ENCODE peak calls at places on chromosomes 4 and X, in seven cellular contexts. Q is bronchial epithelial cell, X is BJ, G is fibroblast of pulmonary artery, V is H7, Z is upper lobe of right lung, C is pancreas. N is an unnamed sample.

GRCh38 chrX:44245730-44246129 is 97.7 kb downstream of the EFHC2 start:
- DNase-seq in C (no peak), G (no peak), Q (no peak), X (no peak), Z (no peak), V (no peak), N (no peak)

GRCh38 chrX:920234-920799 is 289.7 kb downstream of the SHOX start:
- DNase-seq in X (peak), Z (no peak), C (no peak), G (no peak), V (no peak), Q (no peak), N (no peak)

GRCh38 chr4:176569301-176569700 is 223.4 kb downstream of the VEGFC start:
- DNase-seq in C (no peak), G (peak), Q (no peak), Z (no peak), X (no peak), V (no peak), N (no peak)

GRCh38 chr4:94488667-94489066 is 36.9 kb downstream of the PDLIM5 start:
- DNase-seq in Z (no peak), X (peak), V (no peak), G (no peak), Q (peak), C (no peak), N (no peak)

GRCh38 chr4:148030486-148030885 is 298.6 kb downstream of the ARHGAP10 start:
- DNase-seq in G (peak), X (peak), V (no peak), C (no peak), Q (peak), Z (no peak), N (no peak)

GRCh38 chr4:143407475-143407874 is 70.8 kb downstream of the GAB1 start:
- DNase-seq in Q (no peak), V (no peak), Z (no peak), X (no peak), G (no peak), C (no peak), N (no peak)

GRCh38 chr4:102610007-102610406 is 108.8 kb downstream of the NFKB1 start:
- DNase-seq in X (no peak), Q (no peak), C (no peak), Z (no peak), G (peak), V (no peak), N (no peak)

GRCh38 chr4:118557298-118557851 is 127.8 kb upstream of the METTL14 start:
- DNase-seq in G (peak), C (no peak), X (peak), V (peak), Z (no peak), Q (peak), N (no peak)

GRCh38 chr4:76546282-76547166 is 111.5 kb downstream of the SHROOM3 start:
- DNase-seq in C (no peak), X (peak), G (peak), V (no peak), Q (peak), Z (no peak), N (peak)

GRCh38 chr4:2977116-2978097 is 14.0 kb downstream of the GRK4 start:
- DNase-seq in X (no peak), Q (peak), G (peak), V (no peak), C (no peak), Z (no peak), N (no peak)

GRCh38 chr4:26466871-26467270 is 23.4 kb downstream of the CCKAR start:
- DNase-seq in Z (no peak), X (no peak), C (no peak), G (no peak), Q (no peak), V (no peak), N (no peak)

GRCh38 chr4:148017801-148018200 is 285.9 kb downstream of the ARHGAP10 start:
- DNase-seq in X (no peak), C (no peak), V (no peak), Q (no peak), G (peak), Z (no peak), N (no peak)

GRCh38 chr4:98614655-98615054 is 43.8 kb downstream of the TSPAN5 start:
- DNase-seq in C (no peak), V (no peak), Q (no peak), X (no peak), G (no peak), Z (no peak), N (no peak)

GRCh38 chr4:53579826-53580225 is 11.5 kb downstream of the LNX1 start:
- DNase-seq in Z (no peak), V (no peak), C (no peak), G (no peak), X (no peak), Q (no peak), N (no peak)

DNA sequence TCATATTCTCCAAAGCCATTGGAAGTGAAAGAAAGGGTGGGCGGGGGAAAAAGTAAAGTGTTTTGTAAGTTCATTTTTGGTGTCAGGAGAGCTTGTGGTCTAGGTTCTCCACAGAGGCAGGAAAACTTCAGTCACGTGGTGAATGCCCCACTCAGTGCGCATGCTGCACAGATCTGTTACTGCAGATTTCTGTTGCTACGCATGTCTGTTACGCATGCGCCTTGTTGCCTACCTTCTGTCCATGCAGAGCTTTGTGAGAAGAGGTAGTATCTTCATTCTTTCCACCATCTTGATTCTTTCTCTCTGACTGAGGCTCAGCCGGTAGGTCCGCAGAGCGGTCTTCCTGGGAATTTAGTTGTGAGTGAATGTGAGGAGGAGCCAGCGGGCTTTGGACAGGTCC is 15.1 kb upstream of the PAGE3 start:
- DNase-seq in G (no peak), Z (no peak), C (no peak), V (no peak), X (no peak), Q (no peak), N (no peak)
- H3K4me3 ChIP-seq in G (no peak), Z (no peak), C (no peak), V (no peak), X (no peak), Q (no peak), N (no peak)

GRCh38 chr4:48212165-48212564 is 57.5 kb downstream of the TEC start:
- DNase-seq in C (no peak), Q (no peak), Z (no peak), G (no peak), V (no peak), X (no peak), N (no peak)
- H3K4me3 ChIP-seq in C (no peak), Q (no peak), Z (no peak), G (no peak), V (no peak), X (no peak), N (no peak)

GRCh38 chr4:56531149-56531770 is 25.7 kb downstream of the ARL9 start:
- DNase-seq in C (no peak), Z (no peak), Q (no peak), X (no peak), G (no peak), V (no peak), N (no peak)
- H3K4me3 ChIP-seq in C (peak), Z (peak), Q (peak), X (peak), G (peak), V (peak), N (peak)

DNA sequence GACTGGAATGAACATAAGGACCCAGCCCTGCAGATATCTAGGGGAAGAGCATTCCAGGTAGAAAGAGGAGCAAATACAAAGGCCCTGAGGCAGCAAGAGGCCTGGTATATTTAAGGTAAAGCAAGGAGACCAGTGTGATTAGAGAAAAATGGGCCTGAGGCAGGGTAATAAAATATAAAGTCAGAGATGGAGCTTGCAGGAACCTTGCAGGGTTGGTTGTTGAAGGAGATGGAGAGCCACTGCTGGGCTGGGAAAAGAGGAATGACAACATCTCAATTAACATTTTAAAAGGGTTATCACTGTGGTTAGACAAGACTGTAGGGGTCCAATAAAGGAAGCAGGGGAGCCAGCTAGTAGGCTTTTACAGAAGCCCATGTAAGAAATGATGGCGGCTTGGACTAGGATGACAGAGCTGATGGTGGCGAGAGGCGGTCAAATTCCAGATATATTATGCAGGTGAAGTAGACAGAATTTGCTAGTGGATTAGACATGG is 205.5 kb upstream of the MBNL3 start:
- DNase-seq in V (no peak), X (no peak), C (no peak), Q (no peak), G (no peak), Z (no peak), N (no peak)
- H3K4me3 ChIP-seq in V (no peak), X (no peak), C (no peak), Q (no peak), G (no peak), Z (no peak), N (no peak)

DNA sequence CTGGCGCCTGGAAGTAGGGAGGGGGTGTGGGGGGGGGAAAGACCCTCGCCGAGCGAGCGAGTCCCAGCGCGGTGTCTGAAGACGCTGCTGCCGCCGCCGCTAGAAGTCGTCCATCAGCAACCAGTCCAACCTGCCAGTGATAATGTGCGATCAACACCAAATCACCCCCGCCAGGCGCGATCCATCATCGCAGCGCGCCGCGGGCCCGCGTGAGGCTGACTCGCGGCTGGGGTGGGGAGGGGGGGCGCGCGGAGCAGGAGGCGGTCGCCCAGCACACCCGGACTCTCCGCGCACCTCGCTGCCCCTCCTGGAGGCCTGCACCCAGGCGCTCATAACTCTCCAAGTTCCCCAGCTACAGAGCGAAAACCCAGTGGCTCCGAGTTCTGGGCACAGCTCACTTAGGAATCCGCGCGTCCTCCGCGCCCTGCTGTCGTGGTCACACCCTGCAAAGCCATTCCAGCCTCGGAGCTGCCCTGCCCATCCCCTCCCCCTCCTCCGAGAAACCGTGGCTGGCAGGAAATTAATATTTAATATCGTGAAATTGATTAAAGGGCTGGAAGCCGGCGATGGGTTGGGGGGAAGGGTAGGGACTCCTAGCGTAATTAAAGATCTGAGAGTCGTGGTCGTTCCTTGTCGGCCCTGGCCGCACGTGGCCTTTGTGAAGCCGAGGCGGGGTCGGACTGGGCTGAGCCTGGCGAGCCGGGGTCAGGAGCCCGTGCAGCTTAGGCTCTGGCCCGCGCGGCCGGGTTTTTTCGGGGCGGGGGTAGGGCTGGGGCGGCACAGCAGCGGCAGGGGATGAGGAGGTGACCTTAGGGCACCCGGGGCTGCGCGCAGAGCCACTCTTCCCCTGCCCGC is 58.1 kb upstream of the BCOR start:
- DNase-seq in C (no peak), X (no peak), V (peak), Z (no peak), G (no peak), Q (no peak), N (no peak)
- H3K4me3 ChIP-seq in C (no peak), X (no peak), V (peak), Z (peak), G (peak), Q (peak), N (peak)

DNA sequence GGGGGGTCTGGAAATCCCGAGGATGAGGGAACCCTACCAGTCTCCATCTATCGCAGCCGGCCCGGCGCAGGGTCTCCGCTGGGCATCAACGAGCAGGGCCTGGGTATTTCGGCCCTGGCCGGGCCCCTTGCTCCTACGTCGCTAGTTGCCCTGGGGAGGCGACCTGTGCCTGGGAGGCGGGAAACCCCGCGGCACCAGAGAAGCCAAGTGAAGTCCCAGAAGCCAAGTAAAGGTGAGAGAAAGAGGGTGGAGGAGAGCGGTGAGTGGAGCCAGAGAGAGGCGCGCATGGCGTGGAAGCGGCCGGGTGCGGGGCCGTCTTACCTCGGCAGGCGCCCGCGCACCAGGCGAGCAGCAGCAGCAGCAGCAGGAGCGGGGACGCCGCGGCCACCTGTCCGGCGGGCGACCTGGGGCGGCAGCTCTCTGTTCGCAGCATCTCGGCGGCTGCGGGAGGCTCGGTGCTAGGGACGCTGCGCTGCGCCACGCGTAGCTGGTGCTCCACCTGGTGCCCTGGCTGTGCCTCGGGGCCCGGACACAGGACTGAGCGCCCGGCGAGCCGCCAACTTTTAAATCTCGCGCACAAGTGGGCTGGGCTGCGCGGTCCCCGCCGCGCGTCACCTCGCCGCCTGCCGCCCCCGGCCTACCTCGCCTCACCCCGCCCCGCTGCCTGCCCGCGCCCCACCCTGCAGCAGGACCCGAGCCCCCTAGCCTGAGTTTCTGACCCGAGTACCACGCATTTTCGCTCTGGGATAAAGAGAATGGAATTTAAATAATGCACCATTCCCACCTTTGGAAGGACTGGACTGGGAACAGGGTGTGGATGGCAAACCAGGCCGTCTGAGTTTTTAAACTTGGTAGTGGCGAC is at the start of gene NMU:
- DNase-seq in C (peak), Q (peak), G (peak), Z (peak), X (no peak), V (peak), N (peak)
- H3K4me3 ChIP-seq in C (peak), Q (peak), G (peak), Z (peak), X (peak), V (peak), N (peak)

DNA sequence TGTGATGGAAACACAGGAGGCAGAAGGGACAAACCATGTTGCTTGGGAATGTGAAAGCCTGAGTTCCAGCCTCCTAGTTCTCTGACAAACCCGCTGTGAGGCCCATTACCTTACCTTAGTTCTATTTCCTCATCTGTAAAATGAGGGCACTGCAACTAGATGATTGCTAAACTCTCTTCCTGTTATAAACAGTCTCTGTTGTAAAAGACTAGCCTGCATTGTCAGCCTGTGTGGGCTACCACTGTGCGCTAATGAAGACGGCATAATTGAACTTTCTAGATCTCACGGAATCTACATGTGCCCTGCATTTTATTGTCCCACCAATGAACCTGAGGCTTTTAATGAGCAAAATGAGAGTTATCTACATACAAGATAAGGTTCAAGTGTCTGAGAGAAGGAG is 147.2 kb downstream of the AFF2 start:
- DNase-seq in X (no peak), V (no peak), Q (no peak), G (no peak), Z (no peak), C (no peak), N (no peak)
- H3K4me3 ChIP-seq in X (no peak), V (no peak), Q (no peak), G (no peak), Z (no peak), C (no peak), N (no peak)

GRCh38 chr4:152106113-152106763 is 345.4 kb upstream of the GATB start:
- DNase-seq in Z (no peak), V (no peak), Q (peak), X (peak), C (no peak), G (peak), N (no peak)
- H3K4me3 ChIP-seq in Z (no peak), V (no peak), Q (no peak), X (no peak), C (no peak), G (no peak), N (no peak)

N was measured in left lung.